ENCODE peak calls at places on chromosomes 16 and 17, in nine cellular contexts. One of them, this sample, is unnamed. For H3K36me3, the result is how much of the 10 kb centered on the place peaks cover.

GRCh38 chr17:60751884-60752283 is 74.2 kb downstream of the BCAS3 start:
- DNase-seq in GM23338: no peak
- DNase-seq in CD8-positive, alpha-beta T cell: no peak
- DNase-seq in hepatocyte: no peak
- DNase-seq in Panc1: no peak
- DNase-seq in upper lobe of right lung: no peak
- DNase-seq in bronchial epithelial cell: no peak
- DNase-seq in fibroblast of lung: no peak
- DNase-seq in breast epithelium: no peak
- DNase-seq in this sample: no peak

GRCh38 chr17:4788807-4789700 is at the start of gene GLTPD2:
- DNase-seq in hepatocyte: peak
- DNase-seq in fibroblast of lung: no peak
- DNase-seq in bronchial epithelial cell: no peak
- DNase-seq in breast epithelium: no peak
- DNase-seq in upper lobe of right lung: no peak
- DNase-seq in GM23338: peak
- DNase-seq in Panc1: no peak
- DNase-seq in CD8-positive, alpha-beta T cell: no peak
- DNase-seq in this sample: no peak

GRCh38 chr16:77938913-77939312 is 83.4 kb upstream of the CLEC3A start:
- DNase-seq in fibroblast of lung: no peak
- DNase-seq in breast epithelium: no peak
- DNase-seq in Panc1: no peak
- DNase-seq in bronchial epithelial cell: no peak
- DNase-seq in upper lobe of right lung: no peak
- DNase-seq in GM23338: no peak
- DNase-seq in hepatocyte: no peak
- DNase-seq in CD8-positive, alpha-beta T cell: no peak
- DNase-seq in this sample: no peak

GRCh38 chr17:58156839-58157803 is 8.9 kb downstream of the OR4D1 start:
- DNase-seq in GM23338: peak
- DNase-seq in CD8-positive, alpha-beta T cell: peak
- DNase-seq in hepatocyte: peak
- DNase-seq in fibroblast of lung: peak
- DNase-seq in Panc1: no peak
- DNase-seq in bronchial epithelial cell: no peak
- DNase-seq in upper lobe of right lung: peak
- DNase-seq in breast epithelium: no peak
- DNase-seq in this sample: no peak

GRCh38 chr17:38605230-38605851 is 411 bp downstream of the SRCIN1 start:
- DNase-seq in GM23338: peak
- DNase-seq in bronchial epithelial cell: no peak
- DNase-seq in hepatocyte: peak
- DNase-seq in CD8-positive, alpha-beta T cell: no peak
- DNase-seq in fibroblast of lung: no peak
- DNase-seq in Panc1: no peak
- DNase-seq in upper lobe of right lung: no peak
- DNase-seq in breast epithelium: no peak
- DNase-seq in this sample: no peak

GRCh38 chr17:48016112-48016511 is 21.5 kb downstream of the COPZ2 start:
- DNase-seq in breast epithelium: no peak
- DNase-seq in hepatocyte: peak
- DNase-seq in bronchial epithelial cell: peak
- DNase-seq in fibroblast of lung: peak
- DNase-seq in GM23338: no peak
- DNase-seq in CD8-positive, alpha-beta T cell: no peak
- DNase-seq in Panc1: no peak
- DNase-seq in upper lobe of right lung: no peak
- DNase-seq in this sample: no peak

GRCh38 chr17:46894476-46895151 is 28.3 kb upstream of the GOSR2 start:
- DNase-seq in fibroblast of lung: no peak
- DNase-seq in hepatocyte: no peak
- DNase-seq in upper lobe of right lung: no peak
- DNase-seq in bronchial epithelial cell: no peak
- DNase-seq in breast epithelium: no peak
- DNase-seq in Panc1: no peak
- DNase-seq in GM23338: peak
- DNase-seq in CD8-positive, alpha-beta T cell: no peak
- DNase-seq in this sample: no peak

GRCh38 chr16:16071631-16072244 is 122.3 kb downstream of the ABCC1 start:
- DNase-seq in Panc1: no peak
- DNase-seq in CD8-positive, alpha-beta T cell: no peak
- DNase-seq in GM23338: no peak
- DNase-seq in upper lobe of right lung: no peak
- DNase-seq in hepatocyte: no peak
- DNase-seq in bronchial epithelial cell: no peak
- DNase-seq in fibroblast of lung: peak
- DNase-seq in breast epithelium: no peak
- DNase-seq in this sample: no peak

GRCh38 chr16:53232826-53233529 is 178.2 kb downstream of the CHD9 start:
- DNase-seq in Panc1: no peak
- DNase-seq in fibroblast of lung: no peak
- DNase-seq in CD8-positive, alpha-beta T cell: no peak
- DNase-seq in bronchial epithelial cell: no peak
- DNase-seq in breast epithelium: no peak
- DNase-seq in upper lobe of right lung: no peak
- DNase-seq in GM23338: no peak
- DNase-seq in hepatocyte: no peak
- DNase-seq in this sample: no peak

GRCh38 chr16:31333686-31334649 is 21.0 kb upstream of the ITGAX start:
- DNase-seq in GM23338: peak
- DNase-seq in breast epithelium: no peak
- DNase-seq in bronchial epithelial cell: peak
- DNase-seq in upper lobe of right lung: no peak
- DNase-seq in Panc1: peak
- DNase-seq in fibroblast of lung: no peak
- DNase-seq in hepatocyte: peak
- DNase-seq in CD8-positive, alpha-beta T cell: peak
- DNase-seq in this sample: no peak

DNA sequence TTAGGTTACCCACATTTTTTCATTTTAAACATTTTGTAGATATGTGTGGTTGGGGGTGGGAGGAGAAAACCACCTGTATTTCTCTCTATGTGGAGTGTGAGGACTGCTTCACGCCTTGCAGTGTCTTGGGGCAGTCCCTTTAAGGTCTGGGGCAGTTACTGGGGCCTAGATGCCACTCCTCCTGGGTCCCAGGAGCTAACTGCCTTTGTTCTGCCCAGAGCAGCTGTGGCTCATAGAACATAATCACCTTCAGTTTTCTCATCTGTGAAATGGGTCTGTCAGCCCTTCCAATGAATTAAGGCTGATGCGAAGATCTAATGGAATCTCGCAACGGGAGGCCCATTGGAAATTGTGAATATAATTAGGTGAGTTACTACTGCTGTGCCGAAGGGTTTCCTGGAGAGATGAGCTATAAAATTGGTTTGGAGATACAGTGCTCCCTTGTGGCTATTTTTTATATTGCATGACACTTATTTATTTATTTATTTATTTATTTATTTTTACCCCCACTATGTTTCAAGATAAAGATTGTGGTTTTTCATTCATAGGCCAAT is 22.9 kb downstream of the DHRS7C start:
- DNase-seq in breast epithelium: no peak
- DNase-seq in Panc1: peak
- DNase-seq in hepatocyte: peak
- DNase-seq in upper lobe of right lung: no peak
- DNase-seq in bronchial epithelial cell: peak
- DNase-seq in CD8-positive, alpha-beta T cell: no peak
- DNase-seq in fibroblast of lung: peak
- DNase-seq in GM23338: peak
- DNase-seq in this sample: no peak
- TF ChIP-seq CTCF in breast epithelium: peak
- TF ChIP-seq CTCF in Panc1: peak
- TF ChIP-seq CTCF in hepatocyte: peak
- TF ChIP-seq CTCF in upper lobe of right lung: peak
- TF ChIP-seq CTCF in bronchial epithelial cell: no peak
- TF ChIP-seq CTCF in CD8-positive, alpha-beta T cell: peak
- TF ChIP-seq CTCF in fibroblast of lung: peak
- TF ChIP-seq CTCF in GM23338: peak
- TF ChIP-seq CTCF in this sample: peak

DNA sequence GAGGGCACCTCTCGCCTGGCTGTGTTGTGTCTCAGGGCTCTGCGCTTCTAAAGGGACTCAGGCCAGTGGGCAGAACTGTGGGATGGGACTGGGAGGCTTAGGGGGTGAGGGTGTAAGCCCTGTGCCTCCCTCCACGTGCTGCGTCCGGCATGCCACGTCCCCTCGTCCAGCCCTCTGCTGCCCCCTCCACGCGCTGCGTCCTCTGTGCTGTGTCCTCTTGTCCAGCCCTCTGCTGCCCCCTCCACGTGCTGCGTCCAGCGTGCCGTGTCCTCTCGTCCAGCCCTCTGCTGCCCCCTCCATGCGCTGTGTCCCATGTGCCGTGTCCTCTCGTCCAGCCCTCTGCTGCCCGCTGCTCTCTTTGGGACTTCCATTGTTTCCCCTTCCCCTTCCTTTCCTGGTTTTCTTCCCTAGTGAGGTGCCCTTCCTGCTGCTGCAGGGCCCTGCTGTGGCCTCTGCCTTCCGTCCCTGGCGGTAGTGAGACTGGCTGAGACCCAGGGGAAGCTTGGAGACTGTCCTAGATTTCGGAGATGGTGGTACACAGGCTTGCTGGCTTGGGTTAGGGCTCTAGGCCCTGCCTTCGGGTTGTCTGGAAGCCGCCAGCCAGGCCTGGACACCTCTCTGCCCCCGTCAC is 6.4 kb upstream of the ZNF750 start:
- DNase-seq in breast epithelium: no peak
- DNase-seq in upper lobe of right lung: peak
- DNase-seq in fibroblast of lung: no peak
- DNase-seq in Panc1: no peak
- DNase-seq in CD8-positive, alpha-beta T cell: no peak
- DNase-seq in GM23338: no peak
- DNase-seq in hepatocyte: no peak
- DNase-seq in bronchial epithelial cell: no peak
- DNase-seq in this sample: no peak
- H3K4me3 ChIP-seq in breast epithelium: peak
- H3K4me3 ChIP-seq in upper lobe of right lung: peak
- H3K4me3 ChIP-seq in fibroblast of lung: no peak
- H3K4me3 ChIP-seq in Panc1: no peak
- H3K4me3 ChIP-seq in CD8-positive, alpha-beta T cell: no peak
- H3K4me3 ChIP-seq in GM23338: no peak
- H3K4me3 ChIP-seq in hepatocyte: no peak
- H3K4me3 ChIP-seq in bronchial epithelial cell: no peak
- H3K4me3 ChIP-seq in this sample: no peak

DNA sequence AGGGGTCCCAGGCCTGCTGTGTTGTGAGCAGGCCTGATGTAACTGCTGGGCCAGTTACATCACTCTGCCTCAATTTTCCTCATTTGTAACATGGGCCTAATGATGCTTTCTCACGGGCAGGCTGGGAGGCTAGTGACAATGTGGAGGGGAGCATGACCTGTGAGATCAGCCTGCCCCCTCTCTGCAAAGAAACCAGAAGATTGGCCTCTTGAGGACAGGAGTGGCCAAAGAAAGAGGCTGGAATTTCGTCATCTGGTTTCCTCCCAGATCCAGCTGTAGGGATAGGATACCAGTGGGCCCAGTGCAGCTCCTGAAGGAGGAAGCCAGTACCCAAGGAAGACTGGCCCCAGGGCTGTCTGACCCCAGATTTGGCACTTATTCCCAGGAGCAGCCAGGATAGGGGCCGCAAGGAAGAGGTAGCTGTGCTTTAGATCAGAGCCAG is 615 bp upstream of the SREBF1 start:
- DNase-seq in bronchial epithelial cell: peak
- DNase-seq in CD8-positive, alpha-beta T cell: no peak
- DNase-seq in Panc1: no peak
- DNase-seq in hepatocyte: peak
- DNase-seq in GM23338: peak
- DNase-seq in breast epithelium: no peak
- DNase-seq in fibroblast of lung: peak
- DNase-seq in upper lobe of right lung: no peak
- DNase-seq in this sample: no peak
- H3K36me3 ChIP-seq in bronchial epithelial cell: under half
- H3K36me3 ChIP-seq in CD8-positive, alpha-beta T cell: under half
- H3K36me3 ChIP-seq in Panc1: under half
- H3K36me3 ChIP-seq in hepatocyte: under half
- H3K36me3 ChIP-seq in GM23338: under half
- H3K36me3 ChIP-seq in breast epithelium: under half
- H3K36me3 ChIP-seq in fibroblast of lung: under half
- H3K36me3 ChIP-seq in upper lobe of right lung: under half
- H3K36me3 ChIP-seq in this sample: under half

GRCh38 chr16:26569793-26570192 is 496.9 kb upstream of the C16orf82 start:
- DNase-seq in Panc1: peak
- DNase-seq in hepatocyte: peak
- DNase-seq in upper lobe of right lung: no peak
- DNase-seq in CD8-positive, alpha-beta T cell: no peak
- DNase-seq in bronchial epithelial cell: no peak
- DNase-seq in fibroblast of lung: no peak
- DNase-seq in GM23338: peak
- DNase-seq in breast epithelium: no peak
- DNase-seq in this sample: no peak
- TF ChIP-seq CTCF in Panc1: peak
- TF ChIP-seq CTCF in hepatocyte: peak
- TF ChIP-seq CTCF in upper lobe of right lung: peak
- TF ChIP-seq CTCF in CD8-positive, alpha-beta T cell: no peak
- TF ChIP-seq CTCF in bronchial epithelial cell: no peak
- TF ChIP-seq CTCF in fibroblast of lung: no peak
- TF ChIP-seq CTCF in GM23338: peak
- TF ChIP-seq CTCF in breast epithelium: no peak
- TF ChIP-seq CTCF in this sample: no peak

DNA sequence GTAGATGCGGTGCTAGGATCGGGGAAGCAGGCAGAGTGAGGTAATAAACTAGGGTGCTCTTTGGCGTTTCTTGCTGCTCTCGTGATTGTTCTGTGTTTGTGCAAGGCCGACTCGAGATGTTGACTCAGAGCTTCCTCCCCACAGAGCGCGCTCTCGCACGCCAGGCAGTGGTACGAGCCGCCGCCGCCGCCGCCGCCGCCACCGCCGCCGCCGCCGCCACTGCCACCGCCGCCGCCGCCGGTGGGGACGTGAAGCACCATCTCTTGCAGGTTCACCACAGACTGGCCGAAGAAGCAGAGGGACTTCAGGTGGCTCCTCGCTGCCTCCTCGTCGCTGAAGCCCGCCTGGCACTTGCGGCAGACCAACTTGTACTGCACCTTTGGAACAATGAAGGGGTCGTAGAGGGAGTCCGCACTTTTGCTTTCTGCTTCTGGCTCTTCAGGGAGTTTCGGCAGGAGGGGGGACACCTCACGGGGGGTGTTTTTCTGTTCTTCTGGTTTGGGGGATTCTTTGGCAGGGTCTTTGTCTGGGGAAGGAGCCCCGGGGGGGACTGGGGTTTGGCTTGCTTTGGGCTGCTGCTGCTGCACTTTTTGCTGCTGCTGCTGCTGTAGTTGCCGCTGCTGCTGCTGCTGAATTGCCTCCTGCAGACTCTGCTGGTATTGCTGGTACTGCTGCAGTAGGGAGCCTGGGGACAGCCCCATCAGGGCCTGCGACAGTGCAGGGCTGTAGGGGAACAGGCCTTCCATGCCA is 260.2 kb downstream of the ZFHX3 start:
- DNase-seq in GM23338: peak
- DNase-seq in fibroblast of lung: peak
- DNase-seq in hepatocyte: peak
- DNase-seq in upper lobe of right lung: peak
- DNase-seq in bronchial epithelial cell: peak
- DNase-seq in Panc1: no peak
- DNase-seq in breast epithelium: peak
- DNase-seq in CD8-positive, alpha-beta T cell: peak
- DNase-seq in this sample: peak
- H3K4me3 ChIP-seq in GM23338: peak
- H3K4me3 ChIP-seq in fibroblast of lung: peak
- H3K4me3 ChIP-seq in hepatocyte: peak
- H3K4me3 ChIP-seq in upper lobe of right lung: peak
- H3K4me3 ChIP-seq in bronchial epithelial cell: peak
- H3K4me3 ChIP-seq in Panc1: no peak
- H3K4me3 ChIP-seq in breast epithelium: peak
- H3K4me3 ChIP-seq in CD8-positive, alpha-beta T cell: peak
- H3K4me3 ChIP-seq in this sample: peak

GRCh38 chr17:80424261-80424660 is 9.3 kb downstream of the ENDOV start:
- DNase-seq in hepatocyte: no peak
- DNase-seq in fibroblast of lung: no peak
- DNase-seq in CD8-positive, alpha-beta T cell: peak
- DNase-seq in upper lobe of right lung: no peak
- DNase-seq in GM23338: no peak
- DNase-seq in bronchial epithelial cell: no peak
- DNase-seq in breast epithelium: no peak
- DNase-seq in Panc1: no peak
- DNase-seq in this sample: no peak
- H3K36me3 ChIP-seq in hepatocyte: under half
- H3K36me3 ChIP-seq in fibroblast of lung: under half
- H3K36me3 ChIP-seq in CD8-positive, alpha-beta T cell: under half
- H3K36me3 ChIP-seq in upper lobe of right lung: under half
- H3K36me3 ChIP-seq in GM23338: under half
- H3K36me3 ChIP-seq in bronchial epithelial cell: under half
- H3K36me3 ChIP-seq in breast epithelium: under half
- H3K36me3 ChIP-seq in Panc1: under half
- H3K36me3 ChIP-seq in this sample: under half

This sample was measured in kidney epithelial cell.